ENCODE peak calls at places on chromosomes 12 and 14, in four cellular contexts. D is A549, C is IMR-90, U is K562. P is an unnamed sample.

GRCh38 chr12:14982562-14982961 is 9.7 kb downstream of the PDE6H start:
- DNase-seq in D (no peak), C (no peak), U (no peak), P (no peak)

GRCh38 chr14:84527706-84528105 is 1002.2 kb upstream of the FLRT2 start:
- DNase-seq in D (no peak), C (no peak), U (no peak), P (no peak)

GRCh38 chr12:93203361-93203760 is 174.4 kb upstream of the NUDT4 start:
- DNase-seq in U (no peak), C (no peak), D (no peak), P (no peak)

GRCh38 chr14:39025250-39025809 is 77.7 kb downstream of the SEC23A start:
- DNase-seq in C (no peak), U (no peak), D (no peak), P (no peak)

GRCh38 chr12:5171701-5172100 is 128.0 kb downstream of the KCNA5 start:
- DNase-seq in U (peak; percentile 18), C (peak; percentile 77), D (peak; percentile 31), P (no peak)

GRCh38 chr14:103205541-103205906 is 82.3 kb downstream of the TNFAIP2 start:
- DNase-seq in C (no peak), D (no peak), U (no peak), P (no peak)

GRCh38 chr12:60421741-60422140 is 825.9 kb downstream of the SLC16A7 start:
- DNase-seq in D (no peak), U (no peak), C (peak; percentile 75), P (no peak)

GRCh38 chr12:34394211-34395055 is 372.1 kb downstream of the ALG10 start:
- DNase-seq in D (no peak), U (peak; percentile 2), C (no peak), P (no peak)

GRCh38 chr12:93540506-93540905 is 32.0 kb upstream of the SOCS2 start:
- DNase-seq in D (no peak), C (no peak), U (no peak), P (no peak)

GRCh38 chr14:60931206-60931605 is 49.7 kb downstream of the TRMT5 start:
- DNase-seq in D (no peak), U (no peak), C (peak; percentile 24), P (no peak)

GRCh38 chr12:4178424-4179184 is 95.0 kb upstream of the CCND2 start:
- DNase-seq in U (no peak), D (no peak), C (no peak), P (no peak)

GRCh38 chr12:49902399-49903350 is 1.0 kb downstream of the FAIM2 start:
- DNase-seq in D (no peak), C (no peak), U (peak; percentile 64), P (no peak)

GRCh38 chr14:59067135-59067894 is 121.2 kb upstream of the DAAM1 start:
- DNase-seq in D (no peak), U (no peak), C (peak; percentile 17), P (no peak)

GRCh38 chr12:123142948-123143752 is 7.7 kb downstream of the PITPNM2 start:
- DNase-seq in D (no peak), U (peak; percentile 44), C (no peak), P (no peak)

GRCh38 chr14:66610154-66610563 is 102.2 kb downstream of the GPHN start:
- DNase-seq in D (no peak), U (peak; percentile 2), C (peak; percentile 7), P (no peak)

GRCh38 chr12:6493580-6494350 is at the start of gene NCAPD2:
- DNase-seq in C (peak; percentile 93), D (peak; percentile 90), U (peak; percentile 96), P (peak; percentile 88)

GRCh38 chr12:45909041-45909713 is 81.2 kb downstream of the SCAF11 start:
- DNase-seq in U (no peak), C (peak; percentile 78), D (no peak), P (no peak)

GRCh38 chr12:19575307-19576243 is 136.3 kb downstream of the AEBP2 start:
- DNase-seq in C (peak; percentile 74), D (no peak), U (no peak), P (no peak)

GRCh38 chr12:113239811-113240331 is 18.6 kb downstream of the TPCN1 start:
- DNase-seq in D (no peak), U (no peak), C (no peak), P (no peak)

GRCh38 chr14:53001787-53002378 is 51.0 kb upstream of the FERMT2 start:
- DNase-seq in U (no peak), D (no peak), C (no peak), P (no peak)

GRCh38 chr14:35215110-35215872 is 76.9 kb upstream of the PSMA6 start:
- DNase-seq in C (peak; percentile 80), D (peak; percentile 36), U (peak; percentile 6), P (no peak)

GRCh38 chr12:124646385-124647230 is 79.2 kb upstream of the NCOR2 start:
- DNase-seq in C (no peak), D (no peak), U (no peak), P (peak; percentile 5)

GRCh38 chr12:93005928-93006654 is 77.0 kb upstream of the EEA1 start:
- DNase-seq in C (no peak), U (no peak), D (no peak), P (no peak)

DNA sequence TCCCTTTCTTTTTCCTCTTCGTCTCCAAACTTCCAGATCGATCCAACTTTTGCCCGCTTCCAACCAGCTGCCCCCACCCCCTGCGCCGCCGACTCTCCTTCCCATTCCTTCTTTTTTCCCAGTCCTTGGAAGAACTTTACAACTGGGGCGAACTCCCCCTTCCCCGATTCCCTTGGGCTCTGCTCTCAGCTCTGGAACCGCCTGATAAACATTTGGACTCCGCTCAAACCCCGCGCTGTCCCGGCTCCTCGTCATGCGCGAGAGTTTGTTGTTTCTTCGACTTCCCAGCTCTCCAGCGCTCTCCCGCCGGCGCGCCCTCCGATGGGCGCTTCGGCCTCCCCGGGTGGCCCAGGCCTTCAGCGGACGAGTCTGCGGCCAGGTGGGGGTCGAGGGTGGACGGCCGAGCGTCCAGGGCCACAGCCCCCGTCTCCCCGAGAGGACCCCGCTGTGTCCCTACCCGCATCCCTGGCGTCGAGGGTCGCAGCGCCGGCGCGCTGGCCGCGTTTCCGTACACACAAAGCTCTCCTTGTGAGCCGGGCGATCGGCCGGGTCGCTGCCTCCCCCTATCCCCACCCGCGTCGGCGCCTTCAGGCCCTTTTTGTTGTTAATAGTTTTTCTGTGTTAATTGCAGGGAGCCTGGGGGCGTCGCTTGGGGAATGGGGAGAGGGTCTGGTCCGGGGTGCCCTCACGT is 819 bp downstream of the MMP14 start:
- DNase-seq in U (no peak), D (no peak), C (peak; percentile 63), P (no peak)
- TF ChIP-seq RFX5 in U (no peak), D (no peak), C (no peak), P (no peak)

GRCh38 chr12:132263061-132263360 is 66.4 kb downstream of the GALNT9 start:
- DNase-seq in D (no peak), U (no peak), C (no peak), P (no peak)
- TF ChIP-seq RFX5 in D (no peak), U (no peak), C (no peak), P (no peak)

GRCh38 chr12:68930178-68930577 is 2.8 kb downstream of the CPM start:
- DNase-seq in U (no peak), D (no peak), C (no peak), P (no peak)

GRCh38 chr12:68932701-68933563 is at the start of gene CPM:
- DNase-seq in U (peak; percentile 79), C (peak; percentile 25), D (peak; percentile 78), P (no peak)

GRCh38 chr12:68932123-68932700 is 759 bp downstream of the CPM start:
- DNase-seq in D (peak; percentile 8), U (no peak), C (no peak), P (peak; percentile 16)

GRCh38 chr12:68934392-68934791 is 1.4 kb upstream of the CPM start:
- DNase-seq in D (no peak), U (no peak), C (no peak), P (no peak)

DNA sequence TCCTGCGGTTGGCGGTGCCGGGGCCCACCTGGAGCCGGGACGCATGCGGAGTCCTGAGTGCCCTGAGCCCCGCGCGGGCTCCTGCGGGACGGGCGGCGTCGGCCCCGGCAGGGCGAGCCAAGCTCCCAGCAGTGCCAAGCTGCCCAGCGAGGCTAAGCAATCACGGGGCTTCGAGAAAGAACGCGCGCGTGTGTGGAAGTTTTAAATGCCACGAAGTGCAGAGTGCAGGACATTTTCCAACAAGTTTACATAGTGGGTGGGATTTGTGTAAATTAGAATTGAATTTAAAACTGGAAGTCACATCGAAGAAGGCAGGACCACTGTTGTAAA is 558 bp upstream of the CPM start:
- DNase-seq in D (no peak), U (no peak), C (no peak), P (no peak)
- TF ChIP-seq RFX5 in D (no peak), U (no peak), C (no peak), P (no peak)

GRCh38 chr12:101127521-101128219 is 82.4 kb downstream of the SLC5A8 start:
- DNase-seq in C (peak; percentile 80), U (no peak), D (no peak), P (no peak)
- TF ChIP-seq RFX5 in C (no peak), U (no peak), D (no peak), P (no peak)

P was measured in GM12878.